ENCODE peak calls at places on chromosome 15, in eight cellular contexts. N is IMR-90, H is fibroblast of mammary gland, U is heart left ventricle, O is psoas muscle, S is MM.1S, F is RWPE1, T is mammary epithelial cell. C is an unnamed sample.
A peak's percentile ranks its signal among the peaks of the same experiment; 100 is the strongest.

GRCh38 chr15:80485370-80486164 is 81.4 kb downstream of the ARNT2 start:
- DNase-seq in N (no peak), H (no peak), U (no peak), O (no peak), S (no peak), F (peak; percentile 37), T (peak; percentile 78), C (no peak)

GRCh38 chr15:38652998-38653397 is 88.4 kb upstream of the RASGRP1 start:
- DNase-seq in N (no peak), H (no peak), U (no peak), O (no peak), S (no peak), F (no peak), T (no peak), C (no peak)

GRCh38 chr15:71139264-71139663 is 24.0 kb downstream of the THSD4 start:
- DNase-seq in N (no peak), H (no peak), U (no peak), O (no peak), S (no peak), F (no peak), T (no peak), C (no peak)

GRCh38 chr15:73982251-73982962 is 9.7 kb downstream of the STOML1 start:
- DNase-seq in N (peak; percentile 91), H (peak; percentile 93), U (peak; percentile 94), O (peak; percentile 93), S (no peak), F (no peak), T (peak; percentile 79), C (peak; percentile 72)

GRCh38 chr15:65032823-65033537 is 3.5 kb upstream of the MTFMT start:
- DNase-seq in N (peak; percentile 61), H (peak; percentile 68), U (peak; percentile 72), O (peak; percentile 46), S (peak; percentile 81), F (no peak), T (peak; percentile 55), C (peak; percentile 68)

GRCh38 chr15:73950479-73951043 is 24.3 kb downstream of the LOXL1 start:
- DNase-seq in N (no peak), H (peak; percentile 57), U (no peak), O (no peak), S (no peak), F (no peak), T (no peak), C (no peak)

GRCh38 chr15:55742927-55743614 is at the start of gene PRTG:
- DNase-seq in N (peak; percentile 69), H (peak; percentile 76), U (peak; percentile 74), O (peak; percentile 80), S (no peak), F (peak; percentile 22), T (peak; percentile 37), C (peak; percentile 65)

GRCh38 chr15:68556139-68556990 is 22.4 kb upstream of the CORO2B start:
- DNase-seq in N (no peak), H (no peak), U (no peak), O (no peak), S (no peak), F (no peak), T (no peak), C (no peak)

GRCh38 chr15:83845230-83845629 is 191.3 kb downstream of the ADAMTSL3 start:
- DNase-seq in N (peak; percentile 94), H (peak; percentile 98), U (no peak), O (no peak), S (no peak), F (no peak), T (peak; percentile 57), C (no peak)

GRCh38 chr15:79433610-79434009 is 1.5 kb downstream of the MINAR1 start:
- DNase-seq in N (no peak), H (no peak), U (no peak), O (no peak), S (no peak), F (no peak), T (no peak), C (no peak)

GRCh38 chr15:73944161-73945099 is 18.2 kb downstream of the LOXL1 start:
- DNase-seq in N (no peak), H (no peak), U (peak; percentile 62), O (no peak), S (no peak), F (no peak), T (no peak), C (no peak)

DNA sequence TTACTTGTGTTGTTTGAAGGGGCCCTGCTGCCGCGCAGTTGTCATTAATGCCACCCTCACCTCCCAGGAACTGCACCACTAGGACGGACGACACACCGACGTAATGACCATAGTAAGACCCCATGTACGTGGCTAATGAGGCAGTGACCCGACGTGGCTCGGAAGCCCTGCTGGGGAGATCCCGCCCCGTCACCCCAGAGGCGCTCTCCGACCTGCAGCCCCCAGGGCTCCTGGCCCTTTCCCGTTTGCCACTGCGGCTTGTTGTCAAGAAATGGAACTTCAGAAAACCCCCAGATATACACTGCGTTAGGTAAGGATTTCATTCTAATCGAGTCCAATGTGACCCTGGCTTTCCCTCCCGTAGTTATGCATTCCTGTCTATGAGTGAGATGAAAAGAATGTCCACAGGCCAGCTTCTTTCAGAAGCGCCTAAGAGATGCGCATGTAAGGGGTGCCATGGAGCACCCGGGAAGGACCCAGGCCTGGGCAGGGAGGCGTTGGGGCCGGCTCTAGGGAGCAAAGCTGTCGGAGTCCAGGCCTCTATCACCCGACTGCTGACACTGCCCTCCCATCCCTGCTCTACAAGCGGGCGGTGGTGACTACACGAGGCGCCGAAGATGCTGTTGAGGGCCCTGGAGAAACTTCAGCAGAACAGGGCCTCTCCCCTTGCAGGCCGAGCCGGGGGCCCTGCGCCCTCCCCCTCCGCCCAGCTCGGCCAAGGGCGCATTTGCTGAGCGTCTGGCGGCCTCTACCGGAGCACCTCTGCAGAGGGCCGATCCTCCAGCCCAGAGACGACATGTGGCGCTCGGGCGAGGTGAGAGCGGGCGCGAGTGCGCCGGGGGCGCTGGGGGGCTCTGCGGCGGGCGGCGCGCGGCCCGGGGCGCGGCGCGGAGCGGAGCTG is at the start of gene GABRA5:
- DNase-seq in N (peak; percentile 20), H (no peak), U (peak; percentile 47), O (no peak), S (no peak), F (no peak), T (no peak), C (no peak)
- TF ChIP-seq CTCF in N (peak; percentile 15), H (no peak), U (no peak), O (no peak), S (no peak), F (no peak), T (peak; percentile 6), C (no peak)

GRCh38 chr15:95162521-95162920 is 931.2 kb downstream of the MCTP2 start:
- DNase-seq in N (no peak), H (peak; percentile 7), U (no peak), O (no peak), S (no peak), F (no peak), T (no peak), C (no peak)

GRCh38 chr15:95160316-95160715 is 929.0 kb downstream of the MCTP2 start:
- DNase-seq in N (no peak), H (no peak), U (no peak), O (no peak), S (no peak), F (no peak), T (no peak), C (no peak)

GRCh38 chr15:95162069-95162468 is 930.7 kb downstream of the MCTP2 start:
- DNase-seq in N (peak; percentile 73), H (peak; percentile 23), U (no peak), O (no peak), S (no peak), F (no peak), T (peak; percentile 12), C (no peak)

GRCh38 chr15:95162967-95163531 is 931.7 kb downstream of the MCTP2 start:
- DNase-seq in N (peak; percentile 91), H (peak; percentile 94), U (no peak), O (no peak), S (no peak), F (peak; percentile 78), T (peak; percentile 94), C (no peak)
- TF ChIP-seq CTCF in N (no peak), H (no peak), U (no peak), O (no peak), S (no peak), F (no peak), T (no peak), C (no peak)

GRCh38 chr15:67501177-67501835 is 19.6 kb upstream of the C15orf61 start:
- DNase-seq in N (peak; percentile 54), H (peak; percentile 51), U (no peak), O (no peak), S (no peak), F (peak; percentile 11), T (peak; percentile 9), C (no peak)
- TF ChIP-seq CTCF in N (peak; percentile 58), H (peak; percentile 47), U (no peak), O (peak; percentile 35), S (peak; percentile 16), F (peak; percentile 45), T (peak; percentile 54), C (no peak)

GRCh38 chr15:82314769-82315518 is 34.3 kb downstream of the GOLGA6L10 start:
- DNase-seq in N (no peak), H (no peak), U (no peak), O (no peak), S (no peak), F (no peak), T (no peak), C (no peak)
- TF ChIP-seq CTCF in N (no peak), H (no peak), U (no peak), O (no peak), S (no peak), F (no peak), T (no peak), C (no peak)

GRCh38 chr15:57015897-57016296 is 97.5 kb downstream of the TCF12 start:
- DNase-seq in N (peak; percentile 62), H (no peak), U (no peak), O (no peak), S (no peak), F (peak; percentile 91), T (peak; percentile 87), C (no peak)

GRCh38 chr15:57019496-57020160 is 101.2 kb downstream of the TCF12 start:
- DNase-seq in N (no peak), H (peak; percentile 79), U (peak; percentile 59), O (peak; percentile 28), S (no peak), F (no peak), T (no peak), C (no peak)

GRCh38 chr15:57018151-57018550 is 99.7 kb downstream of the TCF12 start:
- DNase-seq in N (no peak), H (peak; percentile 31), U (no peak), O (no peak), S (no peak), F (no peak), T (no peak), C (no peak)

GRCh38 chr15:57015360-57015759 is 96.9 kb downstream of the TCF12 start:
- DNase-seq in N (no peak), H (no peak), U (no peak), O (no peak), S (no peak), F (no peak), T (no peak), C (no peak)

DNA sequence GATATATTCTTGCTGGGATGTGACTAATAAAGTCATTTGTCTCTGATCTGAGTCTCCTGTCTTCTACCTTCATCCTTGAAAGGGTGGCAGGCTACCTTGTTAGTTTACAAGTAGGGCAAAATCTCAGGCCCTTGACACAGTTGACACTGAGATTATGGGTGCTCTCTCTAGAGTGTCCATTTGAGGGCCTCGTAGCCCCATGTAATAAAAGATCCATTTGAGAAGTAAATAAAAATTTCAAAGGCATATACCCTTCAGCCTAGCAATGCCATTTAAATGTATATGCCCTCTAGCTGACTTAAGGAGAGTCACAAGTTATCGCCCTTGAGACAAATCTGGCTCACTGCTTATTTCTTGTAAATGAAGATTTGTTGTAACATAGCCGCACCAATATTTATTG is 98.6 kb downstream of the TCF12 start:
- DNase-seq in N (peak; percentile 20), H (peak; percentile 33), U (no peak), O (no peak), S (no peak), F (no peak), T (no peak), C (no peak)
- TF ChIP-seq CTCF in N (peak; percentile 34), H (peak; percentile 27), U (no peak), O (peak; percentile 8), S (no peak), F (no peak), T (peak; percentile 29), C (no peak)

C was measured in stomach.